ENCODE peak calls at places on chromosomes 2 and 18, in four cellular contexts. One of them, this sample, is unnamed.

GRCh38 chr2:20627712-20628380 is 23.1 kb downstream of the HS1BP3 start:
- DNase-seq in GM20000: no peak
- DNase-seq in IMR-90: no peak
- DNase-seq in body of pancreas: no peak
- DNase-seq in this sample: no peak

GRCh38 chr2:27920148-27920885 is 29.8 kb downstream of the BABAM2 start:
- DNase-seq in IMR-90: peak
- DNase-seq in GM20000: no peak
- DNase-seq in body of pancreas: no peak
- DNase-seq in this sample: no peak

GRCh38 chr2:157596992-157597681 is 31.5 kb downstream of the ACVR1C start:
- DNase-seq in GM20000: peak
- DNase-seq in IMR-90: peak
- DNase-seq in body of pancreas: peak
- DNase-seq in this sample: peak

GRCh38 chr2:201795608-201796477 is 10.5 kb upstream of the CDK15 start:
- DNase-seq in GM20000: peak
- DNase-seq in body of pancreas: peak
- DNase-seq in IMR-90: peak
- DNase-seq in this sample: no peak

GRCh38 chr2:125656190-125656589 is 999.8 kb upstream of the GYPC start:
- DNase-seq in IMR-90: no peak
- DNase-seq in body of pancreas: no peak
- DNase-seq in GM20000: no peak
- DNase-seq in this sample: no peak

GRCh38 chr18:77101410-77102245 is 31.0 kb downstream of the MBP start:
- DNase-seq in IMR-90: peak
- DNase-seq in body of pancreas: peak
- DNase-seq in GM20000: peak
- DNase-seq in this sample: no peak

GRCh38 chr2:38648107-38648761 is 17.7 kb upstream of the GALM start:
- DNase-seq in body of pancreas: no peak
- DNase-seq in IMR-90: peak
- DNase-seq in GM20000: no peak
- DNase-seq in this sample: no peak

GRCh38 chr2:200862532-200863000 is 1.9 kb downstream of the CLK1 start:
- DNase-seq in IMR-90: peak
- DNase-seq in body of pancreas: peak
- DNase-seq in GM20000: peak
- DNase-seq in this sample: no peak

GRCh38 chr18:55396267-55396905 is 191.6 kb downstream of the TCF4 start:
- DNase-seq in IMR-90: no peak
- DNase-seq in GM20000: no peak
- DNase-seq in body of pancreas: no peak
- DNase-seq in this sample: no peak

GRCh38 chr18:61850756-61851155 is 42.1 kb downstream of the RNF152 start:
- DNase-seq in GM20000: no peak
- DNase-seq in body of pancreas: no peak
- DNase-seq in IMR-90: no peak
- DNase-seq in this sample: no peak

GRCh38 chr2:133377599-133377998 is 190.7 kb downstream of the NCKAP5 start:
- DNase-seq in GM20000: no peak
- DNase-seq in IMR-90: no peak
- DNase-seq in body of pancreas: no peak
- DNase-seq in this sample: no peak

GRCh38 chr2:128894896-128895295 is 576.2 kb upstream of the HS6ST1 start:
- DNase-seq in GM20000: no peak
- DNase-seq in body of pancreas: no peak
- DNase-seq in IMR-90: no peak
- DNase-seq in this sample: no peak

GRCh38 chr2:6999161-6999877 is 82.1 kb downstream of the RNF144A start:
- DNase-seq in body of pancreas: no peak
- DNase-seq in GM20000: peak
- DNase-seq in IMR-90: no peak
- DNase-seq in this sample: peak

GRCh38 chr18:61891874-61892273 is 933 bp downstream of the RNF152 start:
- DNase-seq in body of pancreas: no peak
- DNase-seq in IMR-90: no peak
- DNase-seq in GM20000: no peak
- DNase-seq in this sample: no peak

GRCh38 chr2:205610437-205610836 is 71.9 kb upstream of the NRP2 start:
- DNase-seq in GM20000: no peak
- DNase-seq in IMR-90: peak
- DNase-seq in body of pancreas: no peak
- DNase-seq in this sample: no peak

GRCh38 chr2:120150040-120150482 is 73.1 kb downstream of the TMEM185B start:
- DNase-seq in GM20000: no peak
- DNase-seq in IMR-90: peak
- DNase-seq in body of pancreas: no peak
- DNase-seq in this sample: no peak

GRCh38 chr18:60676807-60677206 is 304.2 kb upstream of the MC4R start:
- DNase-seq in body of pancreas: no peak
- DNase-seq in GM20000: no peak
- DNase-seq in IMR-90: no peak
- DNase-seq in this sample: no peak

GRCh38 chr2:5981241-5982055 is 289.3 kb downstream of the SOX11 start:
- DNase-seq in IMR-90: peak
- DNase-seq in body of pancreas: no peak
- DNase-seq in GM20000: no peak
- DNase-seq in this sample: no peak

GRCh38 chr2:144801766-144802165 is 281.8 kb upstream of the ZEB2 start:
- DNase-seq in body of pancreas: no peak
- DNase-seq in IMR-90: peak
- DNase-seq in GM20000: no peak
- DNase-seq in this sample: no peak

GRCh38 chr2:109264595-109265328 is 135.8 kb downstream of the SH3RF3 start:
- DNase-seq in GM20000: no peak
- DNase-seq in IMR-90: peak
- DNase-seq in body of pancreas: no peak
- DNase-seq in this sample: peak

GRCh38 chr2:184371641-184372040 is 226.7 kb upstream of the ZNF804A start:
- DNase-seq in body of pancreas: no peak
- DNase-seq in GM20000: no peak
- DNase-seq in IMR-90: no peak
- DNase-seq in this sample: no peak

GRCh38 chr2:231372326-231372725 is 23.2 kb upstream of the B3GNT7 start:
- DNase-seq in GM20000: no peak
- DNase-seq in IMR-90: no peak
- DNase-seq in body of pancreas: no peak
- DNase-seq in this sample: no peak

GRCh38 chr2:118279005-118279404 is 190.7 kb downstream of the INSIG2 start:
- DNase-seq in GM20000: no peak
- DNase-seq in IMR-90: no peak
- DNase-seq in body of pancreas: no peak
- DNase-seq in this sample: no peak

GRCh38 chr2:189783927-189784867 is at the start of the genes ORMDL1 and PMS1:
- DNase-seq in IMR-90: peak
- DNase-seq in body of pancreas: peak
- DNase-seq in GM20000: peak
- DNase-seq in this sample: peak

GRCh38 chr2:167135691-167136090 is 247.4 kb downstream of the XIRP2 start:
- DNase-seq in body of pancreas: no peak
- DNase-seq in IMR-90: peak
- DNase-seq in GM20000: no peak
- DNase-seq in this sample: no peak

GRCh38 chr2:151339168-151339567 is 18.2 kb upstream of the TNFAIP6 start:
- DNase-seq in body of pancreas: no peak
- DNase-seq in IMR-90: no peak
- DNase-seq in GM20000: no peak
- DNase-seq in this sample: no peak

GRCh38 chr18:45403341-45404049 is 211.8 kb upstream of the SLC14A2 start:
- DNase-seq in body of pancreas: no peak
- DNase-seq in GM20000: no peak
- DNase-seq in IMR-90: no peak
- DNase-seq in this sample: no peak

GRCh38 chr2:98936133-98936916 is at the start of gene CRACDL:
- DNase-seq in IMR-90: no peak
- DNase-seq in GM20000: peak
- DNase-seq in body of pancreas: peak
- DNase-seq in this sample: no peak

GRCh38 chr2:110106642-110107041 is 9.0 kb downstream of the MALL start:
- DNase-seq in GM20000: no peak
- DNase-seq in body of pancreas: no peak
- DNase-seq in IMR-90: peak
- DNase-seq in this sample: no peak

GRCh38 chr2:161981679-161982300 is 92.2 kb downstream of the DPP4 start:
- DNase-seq in GM20000: no peak
- DNase-seq in IMR-90: no peak
- DNase-seq in body of pancreas: no peak
- DNase-seq in this sample: no peak

GRCh38 chr2:46679761-46680160 is 200.4 kb downstream of the TMEM247 start:
- DNase-seq in IMR-90: peak
- DNase-seq in GM20000: no peak
- DNase-seq in body of pancreas: no peak
- DNase-seq in this sample: no peak

GRCh38 chr2:187985923-187986322 is 305.8 kb upstream of the GULP1 start:
- DNase-seq in body of pancreas: no peak
- DNase-seq in IMR-90: peak
- DNase-seq in GM20000: no peak
- DNase-seq in this sample: no peak

GRCh38 chr2:230627806-230628724 is 84.6 kb upstream of the CAB39 start:
- DNase-seq in IMR-90: peak
- DNase-seq in body of pancreas: peak
- DNase-seq in GM20000: peak
- DNase-seq in this sample: no peak

DNA sequence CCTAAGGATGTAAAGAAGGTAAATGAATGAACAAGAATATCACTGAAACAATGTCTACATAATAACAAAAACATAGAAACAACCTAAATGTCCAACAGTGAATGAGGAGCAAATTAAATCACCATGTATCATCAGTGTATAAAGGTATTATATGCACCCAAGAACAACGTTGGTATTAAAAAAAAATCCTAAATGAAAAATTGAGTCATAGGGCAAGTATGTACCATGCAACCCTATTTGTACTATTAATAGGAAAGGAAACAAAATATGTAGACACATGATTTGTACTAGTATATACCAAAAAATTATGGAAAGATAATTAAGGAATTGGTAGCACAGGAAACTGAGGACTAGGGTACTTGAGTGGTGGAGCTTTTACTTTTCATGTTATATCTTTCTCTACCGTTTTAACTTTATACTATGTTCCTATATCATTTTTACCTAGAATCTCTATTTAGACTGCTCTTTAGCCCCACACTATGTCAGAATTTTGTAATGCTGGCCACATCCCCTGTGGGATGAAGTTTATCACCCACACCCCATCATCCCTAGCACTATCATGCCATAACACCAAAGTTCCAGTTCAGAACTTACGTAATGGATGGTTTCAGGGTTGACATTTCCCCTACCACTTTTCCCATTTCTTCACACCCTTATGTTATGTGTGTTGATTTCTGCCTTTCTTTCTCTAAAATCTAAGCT is 25.6 kb downstream of the IKZF2 start:
- DNase-seq in IMR-90: peak
- DNase-seq in GM20000: no peak
- DNase-seq in body of pancreas: no peak
- DNase-seq in this sample: no peak
- TF ChIP-seq CTCF in IMR-90: no peak
- TF ChIP-seq CTCF in GM20000: no peak
- TF ChIP-seq CTCF in body of pancreas: no peak
- TF ChIP-seq CTCF in this sample: no peak

GRCh38 chr2:197078535-197078934 is 152.0 kb upstream of the PGAP1 start:
- DNase-seq in body of pancreas: no peak
- DNase-seq in GM20000: no peak
- DNase-seq in IMR-90: no peak
- DNase-seq in this sample: no peak

GRCh38 chr2:197080611-197081010 is 154.1 kb upstream of the PGAP1 start:
- DNase-seq in GM20000: no peak
- DNase-seq in body of pancreas: no peak
- DNase-seq in IMR-90: no peak
- DNase-seq in this sample: no peak

GRCh38 chr2:197081294-197081693 is 154.8 kb upstream of the PGAP1 start:
- DNase-seq in IMR-90: no peak
- DNase-seq in GM20000: no peak
- DNase-seq in body of pancreas: no peak
- DNase-seq in this sample: no peak

GRCh38 chr2:197079832-197080555 is 153.5 kb upstream of the PGAP1 start:
- DNase-seq in body of pancreas: no peak
- DNase-seq in GM20000: no peak
- DNase-seq in IMR-90: peak
- DNase-seq in this sample: no peak

GRCh38 chr2:197079414-197079813 is 152.9 kb upstream of the PGAP1 start:
- DNase-seq in IMR-90: peak
- DNase-seq in GM20000: no peak
- DNase-seq in body of pancreas: no peak
- DNase-seq in this sample: no peak
- TF ChIP-seq CTCF in IMR-90: no peak
- TF ChIP-seq CTCF in GM20000: no peak
- TF ChIP-seq CTCF in body of pancreas: no peak
- TF ChIP-seq CTCF in this sample: no peak

DNA sequence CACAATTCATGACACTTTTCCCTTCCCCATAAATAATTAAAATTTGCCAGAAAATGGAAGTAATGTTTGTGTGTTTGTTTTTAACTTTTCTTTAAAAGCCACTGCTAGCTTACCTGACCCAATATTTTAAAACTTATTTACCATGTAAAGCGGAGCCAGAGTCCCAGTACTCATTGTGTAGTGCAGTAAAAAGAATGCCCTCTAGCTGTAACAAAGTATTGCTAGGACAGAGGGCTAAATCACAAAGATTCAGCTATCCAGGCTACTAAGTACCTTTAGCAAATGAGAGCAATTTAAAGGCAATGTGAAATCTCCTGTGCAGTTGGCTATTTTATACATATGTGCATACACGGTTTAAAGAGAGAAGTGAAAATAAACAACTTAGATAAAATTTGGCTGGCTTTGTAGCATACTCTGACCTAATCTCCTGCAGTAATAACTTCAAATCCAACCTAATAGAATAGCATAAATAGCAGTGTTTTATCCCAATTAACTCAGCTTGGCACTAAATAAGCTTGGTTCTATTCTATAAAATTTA is 997.4 kb upstream of the PIK3C3 start:
- DNase-seq in body of pancreas: no peak
- DNase-seq in IMR-90: peak
- DNase-seq in GM20000: no peak
- DNase-seq in this sample: no peak
- TF ChIP-seq CTCF in body of pancreas: no peak
- TF ChIP-seq CTCF in IMR-90: no peak
- TF ChIP-seq CTCF in GM20000: no peak
- TF ChIP-seq CTCF in this sample: no peak

GRCh38 chr18:48665654-48666053 is 126.8 kb downstream of the CTIF start:
- DNase-seq in body of pancreas: no peak
- DNase-seq in GM20000: no peak
- DNase-seq in IMR-90: no peak
- DNase-seq in this sample: no peak

GRCh38 chr18:48666613-48667012 is 127.8 kb downstream of the CTIF start:
- DNase-seq in IMR-90: no peak
- DNase-seq in GM20000: no peak
- DNase-seq in body of pancreas: no peak
- DNase-seq in this sample: no peak

GRCh38 chr18:48669180-48669675 is 130.4 kb downstream of the CTIF start:
- DNase-seq in GM20000: no peak
- DNase-seq in IMR-90: no peak
- DNase-seq in body of pancreas: no peak
- DNase-seq in this sample: no peak

GRCh38 chr18:48668466-48669179 is 129.8 kb downstream of the CTIF start:
- DNase-seq in IMR-90: no peak
- DNase-seq in body of pancreas: no peak
- DNase-seq in GM20000: no peak
- DNase-seq in this sample: no peak

GRCh38 chr18:48667276-48668254 is 128.7 kb downstream of the CTIF start:
- DNase-seq in body of pancreas: no peak
- DNase-seq in GM20000: no peak
- DNase-seq in IMR-90: peak
- DNase-seq in this sample: no peak
- TF ChIP-seq CTCF in body of pancreas: no peak
- TF ChIP-seq CTCF in GM20000: no peak
- TF ChIP-seq CTCF in IMR-90: peak
- TF ChIP-seq CTCF in this sample: peak

This sample was measured in Peyer's patch.